ENCODE peak calls at places on chromosomes 13 and 19, in seven cellular contexts. P is stimulated activated CD8-positive, alpha-beta memory T cell treated with anti-CD3 and anti-CD28 coated beads, Interleukin-15, amount 100 ng/mL, for 4 hours; H is iPS-NIHi11; Y is aorta; G is cerebellar cortex; E is mesenchymal stem cell; K is immature natural killer cell. X is an unnamed sample.

GRCh38 chr13:101640797-101641400 is 188.4 kb downstream of the ITGBL1 start:
- DNase-seq in P (no peak), H (no peak), Y (no peak), G (no peak), E (peak; percentile 82), K (no peak), X (no peak)

GRCh38 chr19:4584670-4585460 is 25.4 kb upstream of the SEMA6B start:
- DNase-seq in P (no peak), H (peak; percentile 75), Y (no peak), G (no peak), E (peak; percentile 40), K (no peak), X (no peak)

GRCh38 chr19:51541458-51542357 is 10.2 kb upstream of the SIGLEC6 start:
- DNase-seq in P (no peak), H (no peak), Y (no peak), G (no peak), E (no peak), K (no peak), X (no peak)

GRCh38 chr19:49249933-49250332 is 75.1 kb downstream of the SLC6A16 start:
- DNase-seq in P (no peak), H (no peak), Y (no peak), G (no peak), E (no peak), K (no peak), X (no peak)

GRCh38 chr19:31505596-31505910 is 156.3 kb upstream of the TSHZ3 start:
- DNase-seq in P (no peak), H (no peak), Y (no peak), G (no peak), E (no peak), K (no peak), X (no peak)

GRCh38 chr19:916645-917322 is 349 bp upstream of the KISS1R start:
- DNase-seq in P (no peak), H (peak; percentile 59), Y (peak; percentile 76), G (no peak), E (no peak), K (no peak), X (no peak)

GRCh38 chr13:75299913-75300862 is 181.8 kb downstream of the TBC1D4 start:
- DNase-seq in P (no peak), H (no peak), Y (no peak), G (no peak), E (no peak), K (no peak), X (no peak)

GRCh38 chr13:31964168-31964567 is 67.4 kb upstream of the FRY start:
- DNase-seq in P (no peak), H (no peak), Y (no peak), G (no peak), E (no peak), K (no peak), X (no peak)

GRCh38 chr19:12858041-12858928 is 20.0 kb downstream of the MAST1 start:
- DNase-seq in P (no peak), H (no peak), Y (no peak), G (no peak), E (no peak), K (no peak), X (no peak)

X was measured in GM10248.